ENCODE peak calls at places on chromosomes 12 and 14, in nine cellular contexts. One of them, this sample, is unnamed.

GRCh38 chr12:131810672-131811071 is 17.5 kb upstream of the MMP17 start:
- DNase-seq in midbrain: no peak
- DNase-seq in AG09319: no peak
- DNase-seq in astrocyte: no peak
- DNase-seq in cerebellum: no peak
- DNase-seq in A172: no peak
- DNase-seq in activated naive CD8-positive, alpha-beta T cell treated with anti-CD3 and anti-CD28 coated beads for 36 hours: no peak
- DNase-seq in stimulated activated CD4-positive, alpha-beta T cell treated with anti-CD3 and anti-CD28 coated beads, Interleukin-15, amount 100 ng/mL, for 24 hours: no peak
- DNase-seq in heart right ventricle: no peak
- DNase-seq in this sample: no peak

GRCh38 chr12:124694846-124695497 is 127.6 kb upstream of the NCOR2 start:
- DNase-seq in astrocyte: peak
- DNase-seq in heart right ventricle: peak
- DNase-seq in stimulated activated CD4-positive, alpha-beta T cell treated with anti-CD3 and anti-CD28 coated beads, Interleukin-15, amount 100 ng/mL, for 24 hours: no peak
- DNase-seq in A172: peak
- DNase-seq in AG09319: no peak
- DNase-seq in cerebellum: peak
- DNase-seq in activated naive CD8-positive, alpha-beta T cell treated with anti-CD3 and anti-CD28 coated beads for 36 hours: no peak
- DNase-seq in midbrain: no peak
- DNase-seq in this sample: peak

GRCh38 chr12:112674539-112674938 is 117.0 kb upstream of the RPH3A start:
- DNase-seq in activated naive CD8-positive, alpha-beta T cell treated with anti-CD3 and anti-CD28 coated beads for 36 hours: no peak
- DNase-seq in A172: no peak
- DNase-seq in stimulated activated CD4-positive, alpha-beta T cell treated with anti-CD3 and anti-CD28 coated beads, Interleukin-15, amount 100 ng/mL, for 24 hours: no peak
- DNase-seq in heart right ventricle: no peak
- DNase-seq in midbrain: no peak
- DNase-seq in AG09319: no peak
- DNase-seq in cerebellum: no peak
- DNase-seq in astrocyte: no peak
- DNase-seq in this sample: no peak

GRCh38 chr14:49621114-49621881 is 699 bp downstream of the MGAT2 start:
- DNase-seq in heart right ventricle: peak
- DNase-seq in cerebellum: peak
- DNase-seq in AG09319: no peak
- DNase-seq in stimulated activated CD4-positive, alpha-beta T cell treated with anti-CD3 and anti-CD28 coated beads, Interleukin-15, amount 100 ng/mL, for 24 hours: peak
- DNase-seq in A172: peak
- DNase-seq in astrocyte: peak
- DNase-seq in activated naive CD8-positive, alpha-beta T cell treated with anti-CD3 and anti-CD28 coated beads for 36 hours: peak
- DNase-seq in midbrain: peak
- DNase-seq in this sample: peak

GRCh38 chr14:26598081-26598671 is 343 bp upstream of the NOVA1 start:
- DNase-seq in cerebellum: peak
- DNase-seq in stimulated activated CD4-positive, alpha-beta T cell treated with anti-CD3 and anti-CD28 coated beads, Interleukin-15, amount 100 ng/mL, for 24 hours: peak
- DNase-seq in A172: no peak
- DNase-seq in heart right ventricle: peak
- DNase-seq in midbrain: peak
- DNase-seq in astrocyte: peak
- DNase-seq in AG09319: peak
- DNase-seq in activated naive CD8-positive, alpha-beta T cell treated with anti-CD3 and anti-CD28 coated beads for 36 hours: peak
- DNase-seq in this sample: peak

GRCh38 chr14:51576112-51576420 is 75.6 kb upstream of the FRMD6 start:
- DNase-seq in astrocyte: peak
- DNase-seq in activated naive CD8-positive, alpha-beta T cell treated with anti-CD3 and anti-CD28 coated beads for 36 hours: no peak
- DNase-seq in AG09319: no peak
- DNase-seq in heart right ventricle: no peak
- DNase-seq in cerebellum: no peak
- DNase-seq in A172: no peak
- DNase-seq in stimulated activated CD4-positive, alpha-beta T cell treated with anti-CD3 and anti-CD28 coated beads, Interleukin-15, amount 100 ng/mL, for 24 hours: no peak
- DNase-seq in midbrain: no peak
- DNase-seq in this sample: no peak

GRCh38 chr14:103724116-103724515 is 8.5 kb downstream of the ZFYVE21 start:
- DNase-seq in astrocyte: peak
- DNase-seq in stimulated activated CD4-positive, alpha-beta T cell treated with anti-CD3 and anti-CD28 coated beads, Interleukin-15, amount 100 ng/mL, for 24 hours: no peak
- DNase-seq in midbrain: no peak
- DNase-seq in heart right ventricle: peak
- DNase-seq in AG09319: no peak
- DNase-seq in A172: no peak
- DNase-seq in cerebellum: peak
- DNase-seq in activated naive CD8-positive, alpha-beta T cell treated with anti-CD3 and anti-CD28 coated beads for 36 hours: no peak
- DNase-seq in this sample: no peak

GRCh38 chr14:104749111-104749649 is 3.8 kb upstream of the SIVA1 start:
- DNase-seq in A172: peak
- DNase-seq in cerebellum: no peak
- DNase-seq in AG09319: no peak
- DNase-seq in activated naive CD8-positive, alpha-beta T cell treated with anti-CD3 and anti-CD28 coated beads for 36 hours: no peak
- DNase-seq in stimulated activated CD4-positive, alpha-beta T cell treated with anti-CD3 and anti-CD28 coated beads, Interleukin-15, amount 100 ng/mL, for 24 hours: no peak
- DNase-seq in heart right ventricle: peak
- DNase-seq in astrocyte: peak
- DNase-seq in midbrain: peak
- DNase-seq in this sample: no peak

GRCh38 chr12:46383654-46384450 is 11.3 kb upstream of the SLC38A2 start:
- DNase-seq in AG09319: peak
- DNase-seq in A172: peak
- DNase-seq in stimulated activated CD4-positive, alpha-beta T cell treated with anti-CD3 and anti-CD28 coated beads, Interleukin-15, amount 100 ng/mL, for 24 hours: peak
- DNase-seq in astrocyte: peak
- DNase-seq in activated naive CD8-positive, alpha-beta T cell treated with anti-CD3 and anti-CD28 coated beads for 36 hours: peak
- DNase-seq in midbrain: peak
- DNase-seq in heart right ventricle: peak
- DNase-seq in cerebellum: peak
- DNase-seq in this sample: peak

GRCh38 chr12:3213171-3213570 is 136.0 kb downstream of the TSPAN9 start:
- DNase-seq in cerebellum: peak
- DNase-seq in AG09319: no peak
- DNase-seq in stimulated activated CD4-positive, alpha-beta T cell treated with anti-CD3 and anti-CD28 coated beads, Interleukin-15, amount 100 ng/mL, for 24 hours: no peak
- DNase-seq in activated naive CD8-positive, alpha-beta T cell treated with anti-CD3 and anti-CD28 coated beads for 36 hours: no peak
- DNase-seq in A172: no peak
- DNase-seq in midbrain: no peak
- DNase-seq in astrocyte: no peak
- DNase-seq in heart right ventricle: peak
- DNase-seq in this sample: no peak

GRCh38 chr14:95318870-95319311 is 817 bp downstream of the CLMN start:
- DNase-seq in AG09319: no peak
- DNase-seq in cerebellum: no peak
- DNase-seq in A172: no peak
- DNase-seq in heart right ventricle: no peak
- DNase-seq in astrocyte: no peak
- DNase-seq in midbrain: no peak
- DNase-seq in activated naive CD8-positive, alpha-beta T cell treated with anti-CD3 and anti-CD28 coated beads for 36 hours: no peak
- DNase-seq in stimulated activated CD4-positive, alpha-beta T cell treated with anti-CD3 and anti-CD28 coated beads, Interleukin-15, amount 100 ng/mL, for 24 hours: no peak
- DNase-seq in this sample: no peak

GRCh38 chr12:87853448-87854003 is 175.7 kb downstream of the C12orf50 start:
- DNase-seq in cerebellum: no peak
- DNase-seq in midbrain: no peak
- DNase-seq in stimulated activated CD4-positive, alpha-beta T cell treated with anti-CD3 and anti-CD28 coated beads, Interleukin-15, amount 100 ng/mL, for 24 hours: no peak
- DNase-seq in astrocyte: no peak
- DNase-seq in AG09319: no peak
- DNase-seq in activated naive CD8-positive, alpha-beta T cell treated with anti-CD3 and anti-CD28 coated beads for 36 hours: no peak
- DNase-seq in A172: no peak
- DNase-seq in heart right ventricle: no peak
- DNase-seq in this sample: no peak

GRCh38 chr12:13959131-13959734 is 22.2 kb downstream of the GRIN2B start:
- DNase-seq in AG09319: no peak
- DNase-seq in astrocyte: no peak
- DNase-seq in heart right ventricle: no peak
- DNase-seq in A172: no peak
- DNase-seq in stimulated activated CD4-positive, alpha-beta T cell treated with anti-CD3 and anti-CD28 coated beads, Interleukin-15, amount 100 ng/mL, for 24 hours: no peak
- DNase-seq in cerebellum: no peak
- DNase-seq in midbrain: peak
- DNase-seq in activated naive CD8-positive, alpha-beta T cell treated with anti-CD3 and anti-CD28 coated beads for 36 hours: no peak
- DNase-seq in this sample: no peak

GRCh38 chr12:108430245-108430644 is 84.8 kb upstream of the FICD start:
- DNase-seq in stimulated activated CD4-positive, alpha-beta T cell treated with anti-CD3 and anti-CD28 coated beads, Interleukin-15, amount 100 ng/mL, for 24 hours: no peak
- DNase-seq in astrocyte: no peak
- DNase-seq in AG09319: no peak
- DNase-seq in heart right ventricle: no peak
- DNase-seq in midbrain: no peak
- DNase-seq in cerebellum: no peak
- DNase-seq in activated naive CD8-positive, alpha-beta T cell treated with anti-CD3 and anti-CD28 coated beads for 36 hours: no peak
- DNase-seq in A172: no peak
- DNase-seq in this sample: no peak

GRCh38 chr12:75294797-75295196 is 35.3 kb downstream of the CAPS2 start:
- DNase-seq in AG09319: no peak
- DNase-seq in activated naive CD8-positive, alpha-beta T cell treated with anti-CD3 and anti-CD28 coated beads for 36 hours: no peak
- DNase-seq in stimulated activated CD4-positive, alpha-beta T cell treated with anti-CD3 and anti-CD28 coated beads, Interleukin-15, amount 100 ng/mL, for 24 hours: no peak
- DNase-seq in heart right ventricle: no peak
- DNase-seq in A172: no peak
- DNase-seq in cerebellum: no peak
- DNase-seq in astrocyte: no peak
- DNase-seq in midbrain: no peak
- DNase-seq in this sample: no peak

GRCh38 chr14:100500128-100500527 is 87.1 kb downstream of the BEGAIN start:
- DNase-seq in A172: no peak
- DNase-seq in astrocyte: no peak
- DNase-seq in AG09319: no peak
- DNase-seq in activated naive CD8-positive, alpha-beta T cell treated with anti-CD3 and anti-CD28 coated beads for 36 hours: no peak
- DNase-seq in cerebellum: no peak
- DNase-seq in midbrain: no peak
- DNase-seq in heart right ventricle: no peak
- DNase-seq in stimulated activated CD4-positive, alpha-beta T cell treated with anti-CD3 and anti-CD28 coated beads, Interleukin-15, amount 100 ng/mL, for 24 hours: no peak
- DNase-seq in this sample: no peak

GRCh38 chr14:24734917-24735500 is 101.0 kb upstream of the GZMB start:
- DNase-seq in heart right ventricle: no peak
- DNase-seq in AG09319: peak
- DNase-seq in cerebellum: peak
- DNase-seq in astrocyte: peak
- DNase-seq in A172: peak
- DNase-seq in stimulated activated CD4-positive, alpha-beta T cell treated with anti-CD3 and anti-CD28 coated beads, Interleukin-15, amount 100 ng/mL, for 24 hours: peak
- DNase-seq in midbrain: peak
- DNase-seq in activated naive CD8-positive, alpha-beta T cell treated with anti-CD3 and anti-CD28 coated beads for 36 hours: no peak
- DNase-seq in this sample: peak

GRCh38 chr12:3492868-3493224 is 1.8 kb downstream of the PRMT8 start:
- DNase-seq in cerebellum: no peak
- DNase-seq in astrocyte: no peak
- DNase-seq in heart right ventricle: no peak
- DNase-seq in activated naive CD8-positive, alpha-beta T cell treated with anti-CD3 and anti-CD28 coated beads for 36 hours: no peak
- DNase-seq in A172: no peak
- DNase-seq in AG09319: no peak
- DNase-seq in midbrain: no peak
- DNase-seq in stimulated activated CD4-positive, alpha-beta T cell treated with anti-CD3 and anti-CD28 coated beads, Interleukin-15, amount 100 ng/mL, for 24 hours: no peak
- DNase-seq in this sample: no peak

GRCh38 chr14:68643673-68644072 is 149.2 kb downstream of the ZFP36L1 start:
- DNase-seq in astrocyte: no peak
- DNase-seq in heart right ventricle: no peak
- DNase-seq in stimulated activated CD4-positive, alpha-beta T cell treated with anti-CD3 and anti-CD28 coated beads, Interleukin-15, amount 100 ng/mL, for 24 hours: no peak
- DNase-seq in A172: no peak
- DNase-seq in AG09319: no peak
- DNase-seq in midbrain: no peak
- DNase-seq in activated naive CD8-positive, alpha-beta T cell treated with anti-CD3 and anti-CD28 coated beads for 36 hours: no peak
- DNase-seq in cerebellum: no peak
- DNase-seq in this sample: no peak

GRCh38 chr12:22046090-22046967 is at the start of gene CMAS:
- DNase-seq in stimulated activated CD4-positive, alpha-beta T cell treated with anti-CD3 and anti-CD28 coated beads, Interleukin-15, amount 100 ng/mL, for 24 hours: peak
- DNase-seq in A172: peak
- DNase-seq in activated naive CD8-positive, alpha-beta T cell treated with anti-CD3 and anti-CD28 coated beads for 36 hours: peak
- DNase-seq in heart right ventricle: peak
- DNase-seq in midbrain: peak
- DNase-seq in AG09319: peak
- DNase-seq in cerebellum: peak
- DNase-seq in astrocyte: peak
- DNase-seq in this sample: peak

GRCh38 chr12:89789862-89790261 is 81.2 kb upstream of the ATP2B1 start:
- DNase-seq in A172: no peak
- DNase-seq in cerebellum: no peak
- DNase-seq in AG09319: no peak
- DNase-seq in activated naive CD8-positive, alpha-beta T cell treated with anti-CD3 and anti-CD28 coated beads for 36 hours: no peak
- DNase-seq in astrocyte: no peak
- DNase-seq in stimulated activated CD4-positive, alpha-beta T cell treated with anti-CD3 and anti-CD28 coated beads, Interleukin-15, amount 100 ng/mL, for 24 hours: no peak
- DNase-seq in midbrain: peak
- DNase-seq in heart right ventricle: no peak
- DNase-seq in this sample: no peak

GRCh38 chr12:275784-276183 is 13.1 kb upstream of the SLC6A13 start:
- DNase-seq in midbrain: no peak
- DNase-seq in astrocyte: no peak
- DNase-seq in A172: no peak
- DNase-seq in stimulated activated CD4-positive, alpha-beta T cell treated with anti-CD3 and anti-CD28 coated beads, Interleukin-15, amount 100 ng/mL, for 24 hours: no peak
- DNase-seq in heart right ventricle: no peak
- DNase-seq in activated naive CD8-positive, alpha-beta T cell treated with anti-CD3 and anti-CD28 coated beads for 36 hours: no peak
- DNase-seq in AG09319: no peak
- DNase-seq in cerebellum: no peak
- DNase-seq in this sample: no peak

GRCh38 chr12:132162508-132163031 is 18.3 kb downstream of the NOC4L start:
- DNase-seq in midbrain: peak
- DNase-seq in A172: peak
- DNase-seq in astrocyte: peak
- DNase-seq in activated naive CD8-positive, alpha-beta T cell treated with anti-CD3 and anti-CD28 coated beads for 36 hours: peak
- DNase-seq in cerebellum: peak
- DNase-seq in AG09319: peak
- DNase-seq in heart right ventricle: peak
- DNase-seq in stimulated activated CD4-positive, alpha-beta T cell treated with anti-CD3 and anti-CD28 coated beads, Interleukin-15, amount 100 ng/mL, for 24 hours: no peak
- DNase-seq in this sample: peak